ENCODE peak calls at places on chromosomes 16 and 17, in nine cellular contexts. G is astrocyte of the spinal cord, S is OCI-LY7, U is psoas muscle, A is fibroblast of pulmonary artery, W is mesothelial cell of epicardium, I is epithelial cell of esophagus, O is dorsolateral prefrontal cortex, J is PC-9. Z is an unnamed sample.

GRCh38 chr17:43114101-43114691 is 11.0 kb downstream of the BRCA1 start:
- DNase-seq in W (no peak), A (no peak), O (no peak), I (no peak), J (no peak), S (no peak), G (no peak), U (no peak), Z (no peak)

GRCh38 chr16:82085380-82085779 is 50.3 kb downstream of the HSD17B2 start:
- DNase-seq in O (no peak), J (no peak), U (no peak), W (no peak), I (no peak), A (no peak), S (no peak), G (no peak), Z (no peak)

GRCh38 chr17:57574040-57574513 is 171.0 kb downstream of the CCDC182 start:
- DNase-seq in O (no peak), W (no peak), S (no peak), A (peak), U (peak), I (no peak), G (peak), J (no peak), Z (no peak)

GRCh38 chr16:20849587-20850390 is 43.5 kb downstream of the REXO5 start:
- DNase-seq in J (peak), U (peak), S (peak), I (peak), A (peak), O (peak), W (peak), G (peak), Z (peak)

GRCh38 chr16:2785101-2785991 is 2.0 kb downstream of the PRSS33 start:
- DNase-seq in U (no peak), A (no peak), G (no peak), O (peak), W (no peak), I (no peak), J (no peak), S (no peak), Z (peak)

GRCh38 chr17:18257747-18258355 is 687 bp downstream of the FLII start:
- DNase-seq in G (peak), A (peak), O (peak), J (peak), S (peak), W (peak), I (peak), U (peak), Z (peak)

GRCh38 chr16:855471-855870 is 54.9 kb upstream of the GNG13 start:
- DNase-seq in W (no peak), J (no peak), I (no peak), O (no peak), G (no peak), A (no peak), U (no peak), S (no peak), Z (no peak)

GRCh38 chr17:10557422-10557821 is 8.0 kb upstream of the MYH2 start:
- DNase-seq in S (no peak), G (no peak), J (no peak), O (no peak), W (no peak), U (no peak), A (peak), I (no peak), Z (no peak)

GRCh38 chr17:4938670-4939553 is 934 bp downstream of the SLC25A11 start:
- DNase-seq in G (no peak), A (no peak), O (no peak), I (no peak), W (no peak), U (no peak), S (peak), J (no peak), Z (no peak)

GRCh38 chr16:15494231-15494630 is 59.8 kb downstream of the BMERB1 start:
- DNase-seq in J (no peak), A (peak), G (peak), I (no peak), O (no peak), U (no peak), S (no peak), W (no peak), Z (no peak)

GRCh38 chr17:35738519-35739133 is 7.2 kb downstream of the RASL10B start:
- DNase-seq in S (no peak), W (no peak), G (no peak), U (no peak), I (no peak), A (no peak), O (no peak), J (no peak), Z (no peak)

GRCh38 chr16:14608604-14609003 is 21.5 kb downstream of the PARN start:
- DNase-seq in W (no peak), J (no peak), S (peak), G (no peak), U (no peak), O (no peak), I (no peak), A (no peak), Z (no peak)

GRCh38 chr16:4057439-4057877 is 58.8 kb downstream of the ADCY9 start:
- DNase-seq in I (no peak), J (no peak), A (peak), S (no peak), G (no peak), O (no peak), U (no peak), W (no peak), Z (no peak)

GRCh38 chr16:12171706-12172105 is 195.2 kb downstream of the SNX29 start:
- DNase-seq in A (no peak), G (no peak), W (no peak), J (no peak), I (no peak), U (no peak), S (no peak), O (no peak), Z (no peak)

GRCh38 chr16:72848759-72849664 is 198.9 kb downstream of the ZFHX3 start:
- DNase-seq in J (peak), G (peak), S (no peak), A (peak), W (peak), I (peak), U (peak), O (peak), Z (peak)

GRCh38 chr17:39653662-39654331 is 11.4 kb upstream of the TCAP start:
- DNase-seq in O (peak), I (peak), U (peak), W (peak), A (peak), S (peak), J (no peak), G (no peak), Z (peak)

GRCh38 chr16:71526111-71526998 is at the start of gene CHST4:
- DNase-seq in S (peak), I (peak), O (no peak), U (peak), A (peak), G (peak), J (peak), W (peak), Z (no peak)

GRCh38 chr16:31351937-31352315 is 3.0 kb upstream of the ITGAX start:
- DNase-seq in I (no peak), S (no peak), W (no peak), J (no peak), O (peak), G (no peak), A (no peak), U (no peak), Z (no peak)

GRCh38 chr16:56425439-56425832 is at the start of gene AMFR:
- DNase-seq in A (peak), G (peak), I (peak), O (peak), S (peak), W (peak), U (peak), J (peak), Z (no peak)

GRCh38 chr16:1825864-1826690 is 548 bp downstream of the HAGH start:
- DNase-seq in O (peak), U (no peak), G (no peak), A (peak), S (peak), I (peak), W (no peak), J (no peak), Z (no peak)

GRCh38 chr17:68944435-68945035 is 10.7 kb downstream of the ABCA8 start:
- DNase-seq in I (no peak), J (no peak), A (no peak), W (no peak), G (no peak), O (no peak), S (no peak), U (no peak), Z (no peak)

GRCh38 chr17:2101448-2102257 is 46.8 kb downstream of the HIC1 start:
- DNase-seq in W (no peak), J (peak), A (no peak), I (peak), S (no peak), U (peak), G (peak), O (no peak), Z (no peak)

GRCh38 chr16:79912592-79913310 is 312.2 kb upstream of the MAF start:
- DNase-seq in S (no peak), O (no peak), G (no peak), W (no peak), U (no peak), A (no peak), I (peak), J (no peak), Z (no peak)

GRCh38 chr16:88782454-88783390 is 2.3 kb downstream of the PIEZO1 start:
- DNase-seq in A (no peak), G (peak), W (no peak), S (peak), I (peak), J (peak), O (no peak), U (no peak), Z (no peak)

GRCh38 chr17:58046230-58047094 is 36.8 kb upstream of the DYNLL2 start:
- DNase-seq in S (no peak), W (no peak), O (peak), J (no peak), I (no peak), G (no peak), A (no peak), U (no peak), Z (no peak)

GRCh38 chr17:7393613-7394451 is 493 bp downstream of the PLSCR3 start:
- DNase-seq in A (no peak), W (no peak), O (no peak), U (peak), S (peak), G (no peak), J (no peak), I (peak), Z (no peak)

GRCh38 chr16:75222271-75222783 is 3.5 kb downstream of the CTRB1 start:
- DNase-seq in O (no peak), I (no peak), U (no peak), W (no peak), J (peak), A (no peak), G (no peak), S (no peak), Z (no peak)

GRCh38 chr16:49723310-49723709 is 132.6 kb downstream of the ZNF423 start:
- DNase-seq in A (no peak), J (no peak), W (no peak), G (no peak), U (no peak), I (no peak), O (no peak), S (no peak), Z (no peak)

GRCh38 chr16:53509906-53510703 is 7.1 kb upstream of the AKTIP start:
- DNase-seq in W (peak), J (peak), G (peak), S (peak), I (peak), O (peak), U (peak), A (peak), Z (no peak)

GRCh38 chr16:9092963-9093477 is 1.6 kb downstream of the HAPSTR1 start:
- DNase-seq in U (peak), O (peak), I (no peak), S (peak), A (no peak), W (peak), J (no peak), G (no peak), Z (no peak)

GRCh38 chr16:77759821-77760220 is 28.5 kb upstream of the VAT1L start:
- DNase-seq in A (peak), U (no peak), G (no peak), W (no peak), I (no peak), J (no peak), O (no peak), S (no peak), Z (no peak)

GRCh38 chr17:65688307-65688706 is 126.9 kb upstream of the AXIN2 start:
- DNase-seq in A (no peak), J (no peak), U (no peak), W (no peak), S (no peak), O (no peak), G (no peak), I (no peak), Z (no peak)

GRCh38 chr17:7992516-7992915 is 9.9 kb upstream of the GUCY2D start:
- DNase-seq in J (peak), A (peak), I (peak), G (peak), O (no peak), S (no peak), W (no peak), U (no peak), Z (no peak)

GRCh38 chr16:26709175-26709574 is 357.6 kb upstream of the C16orf82 start:
- DNase-seq in J (no peak), S (peak), G (no peak), U (no peak), A (no peak), W (no peak), O (no peak), I (no peak), Z (no peak)

GRCh38 chr17:897970-898619 is 81.5 kb downstream of the NXN start:
- DNase-seq in J (no peak), S (no peak), U (no peak), A (no peak), O (no peak), W (no peak), G (no peak), I (no peak), Z (no peak)

GRCh38 chr17:8163978-8164814 is 1.4 kb upstream of the VAMP2 start:
- DNase-seq in I (peak), U (peak), G (no peak), J (no peak), A (peak), S (peak), O (peak), W (no peak), Z (no peak)

GRCh38 chr17:3799181-3799627 is 1.8 kb downstream of the ITGAE start:
- DNase-seq in J (no peak), U (no peak), W (no peak), I (no peak), S (no peak), O (no peak), A (no peak), G (no peak), Z (no peak)

GRCh38 chr17:50507871-50508572 is at the start of gene MYCBPAP:
- DNase-seq in G (peak), J (no peak), S (peak), U (peak), W (peak), I (peak), A (peak), O (peak), Z (peak)

GRCh38 chr17:34307110-34307509 is 12.1 kb upstream of the CCL8 start:
- DNase-seq in I (no peak), W (no peak), A (peak), S (no peak), O (no peak), J (no peak), G (no peak), U (peak), Z (no peak)

GRCh38 chr17:34305061-34305460 is 14.2 kb upstream of the CCL8 start:
- DNase-seq in U (no peak), W (no peak), A (no peak), O (no peak), G (no peak), S (no peak), I (no peak), J (no peak), Z (no peak)

GRCh38 chr17:34305606-34306005 is 13.6 kb upstream of the CCL8 start:
- DNase-seq in G (no peak), S (no peak), A (no peak), U (no peak), W (no peak), I (no peak), O (no peak), J (no peak), Z (no peak)

GRCh38 chr17:34308376-34308775 is 10.9 kb upstream of the CCL8 start:
- DNase-seq in G (no peak), U (no peak), I (no peak), J (no peak), W (no peak), S (no peak), A (peak), O (no peak), Z (no peak)

DNA sequence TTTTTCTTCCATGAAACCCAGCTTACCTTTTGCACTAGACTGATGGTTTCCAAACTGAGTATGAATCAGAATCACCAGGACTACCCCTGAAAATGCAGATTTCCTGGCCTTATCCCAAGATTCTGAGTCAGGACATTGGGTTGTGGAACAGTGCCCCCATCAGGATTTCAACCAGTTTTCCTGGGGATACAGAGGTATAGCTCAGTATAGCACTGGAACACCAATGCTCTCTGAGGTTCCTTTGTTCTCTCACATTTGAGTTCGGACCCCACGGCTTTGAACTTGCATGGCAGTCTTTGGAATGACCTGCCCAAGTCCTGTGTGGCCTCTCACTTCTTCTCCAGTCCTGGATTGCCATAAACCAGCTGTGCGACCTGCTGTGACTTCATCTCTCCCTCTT is 12.8 kb upstream of the CCL8 start:
- DNase-seq in I (peak), A (peak), G (peak), J (no peak), O (no peak), W (no peak), U (no peak), S (no peak), Z (no peak)
- TF ChIP-seq CTCF in I (peak), A (peak), G (peak), J (no peak), O (no peak), W (no peak), U (peak), S (peak), Z (no peak)

GRCh38 chr17:71055128-71055527 is 885.8 kb downstream of the KCNJ2 start:
- DNase-seq in S (no peak), W (no peak), U (no peak), I (peak), O (no peak), G (peak), A (peak), J (peak), Z (no peak)
- TF ChIP-seq CTCF in S (no peak), W (no peak), U (no peak), I (no peak), O (no peak), G (no peak), A (no peak), J (no peak), Z (no peak)

DNA sequence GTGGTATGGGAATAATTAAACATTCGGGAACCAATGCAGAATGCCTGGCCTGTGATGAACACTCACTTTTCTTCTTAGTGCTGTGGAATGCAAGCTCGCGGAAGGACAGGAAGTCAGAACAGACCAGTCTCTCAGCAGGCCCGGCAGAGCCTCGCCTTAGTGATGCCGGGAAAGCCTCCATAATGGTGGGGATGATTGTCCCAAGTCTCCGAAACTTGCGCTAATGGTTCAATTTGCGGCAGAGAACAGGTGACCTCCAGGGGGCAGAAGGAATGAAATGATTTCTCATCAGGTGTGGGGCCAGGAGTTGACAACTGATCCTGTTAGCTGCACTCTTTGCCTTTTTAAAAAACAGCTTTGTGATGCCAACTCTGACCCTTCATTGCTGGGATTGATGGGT is 170.6 kb downstream of the GSG1L start:
- DNase-seq in A (no peak), S (no peak), O (no peak), U (no peak), G (no peak), I (no peak), W (no peak), J (no peak), Z (no peak)
- TF ChIP-seq CTCF in A (no peak), S (no peak), O (no peak), U (no peak), G (no peak), I (no peak), W (no peak), J (no peak), Z (no peak)

DNA sequence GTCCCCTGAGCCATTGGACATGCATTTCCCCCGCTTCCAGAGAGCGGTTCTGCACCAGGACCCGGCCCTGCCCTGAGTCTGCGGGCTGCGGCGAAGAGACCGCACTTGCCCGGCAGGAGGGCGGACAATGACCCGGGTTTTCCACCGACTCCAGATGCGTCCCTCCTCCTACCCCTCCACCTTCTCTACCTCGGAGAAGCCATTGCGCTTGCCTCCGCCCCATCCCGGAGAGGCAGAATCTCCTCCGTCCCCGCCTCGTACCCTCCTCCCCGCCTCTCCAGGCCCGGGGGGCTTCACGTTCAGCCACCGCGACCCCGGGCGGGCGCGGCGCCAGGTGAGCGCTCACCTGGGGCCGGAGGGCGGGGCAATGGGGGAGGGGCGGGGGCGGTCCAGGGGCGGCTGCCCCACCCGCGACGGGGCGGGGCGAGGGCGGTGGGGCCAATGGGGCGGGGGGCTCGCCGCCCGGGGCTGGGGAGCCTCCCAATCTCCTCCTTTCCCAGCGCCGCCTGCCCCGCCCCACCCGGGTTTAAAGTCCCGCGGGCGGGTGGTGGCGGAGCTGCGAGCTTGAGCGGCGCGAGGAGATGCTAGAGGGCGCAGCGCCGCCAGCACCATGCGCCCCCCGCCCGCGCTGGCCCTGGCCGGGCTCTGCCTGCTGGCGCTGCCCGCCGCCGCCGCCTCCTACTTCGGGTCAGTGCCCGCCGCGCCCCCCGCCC is at the start of gene WNT9B:
- DNase-seq in S (no peak), A (no peak), W (peak), U (no peak), I (peak), O (no peak), G (no peak), J (no peak), Z (no peak)
- TF ChIP-seq CTCF in S (no peak), A (no peak), W (no peak), U (no peak), I (no peak), O (no peak), G (no peak), J (no peak), Z (no peak)